ENCODE peak calls at places on chromosomes 1 and 21, in nine cellular contexts. P is sigmoid colon, E is endothelial cell of umbilical vein, G is HL-60, R is Panc1, C is upper lobe of left lung, Z is stomach, Q is SK-N-SH, W is transverse colon. M is an unnamed sample.
A peak's percentile ranks its signal among the peaks of the same experiment; 100 is the strongest.

GRCh38 chr21:31509108-31510017 is 150.1 kb upstream of the SOD1 start:
- DNase-seq in R (no peak), Z (no peak), G (peak; percentile 1), Q (no peak), E (no peak), W (peak; percentile 29), C (no peak), P (no peak), M (no peak)

GRCh38 chr21:45128613-45129226 is 54.3 kb downstream of the ADARB1 start:
- DNase-seq in E (peak; percentile 81), G (peak; percentile 54), Z (peak; percentile 76), C (peak; percentile 78), W (peak; percentile 77), Q (peak; percentile 87), R (no peak), P (peak; percentile 87), M (peak; percentile 93)

GRCh38 chr1:192171123-192171522 is 12.9 kb downstream of the RGS18 start:
- DNase-seq in W (no peak), C (no peak), R (no peak), G (no peak), Q (no peak), E (peak; percentile 27), P (no peak), Z (no peak), M (no peak)

GRCh38 chr1:208559597-208559996 is 315.4 kb upstream of the PLXNA2 start:
- DNase-seq in Q (no peak), Z (no peak), G (no peak), P (no peak), W (no peak), E (no peak), C (no peak), R (no peak), M (no peak)

GRCh38 chr1:240575976-240576666 is 35.8 kb downstream of the GREM2 start:
- DNase-seq in Z (no peak), Q (no peak), E (no peak), C (no peak), R (peak; percentile 13), P (no peak), G (no peak), W (no peak), M (no peak)

GRCh38 chr1:157968503-157968902 is 24.9 kb upstream of the KIRREL1 start:
- DNase-seq in P (peak; percentile 74), Q (no peak), G (no peak), C (no peak), W (peak; percentile 39), Z (no peak), R (no peak), E (peak; percentile 55), M (no peak)

GRCh38 chr1:62753031-62753965 is 30.6 kb upstream of the ATG4C start:
- DNase-seq in E (no peak), C (no peak), G (no peak), W (no peak), Q (no peak), P (no peak), Z (no peak), R (no peak), M (peak; percentile 62)

GRCh38 chr1:36880155-36881070 is 153.9 kb downstream of the GRIK3 start:
- DNase-seq in Q (peak; percentile 5), Z (peak; percentile 25), W (no peak), R (no peak), E (no peak), P (no peak), G (no peak), C (no peak), M (no peak)

GRCh38 chr1:180609643-180610555 is 21.9 kb upstream of the XPR1 start:
- DNase-seq in G (peak; percentile 82), Z (no peak), P (no peak), R (no peak), E (no peak), C (peak; percentile 47), Q (no peak), W (no peak), M (no peak)

GRCh38 chr1:168811213-168811612 is 82.2 kb upstream of the DPT start:
- DNase-seq in Q (no peak), Z (no peak), W (no peak), E (no peak), R (no peak), P (no peak), G (no peak), C (no peak), M (no peak)

GRCh38 chr1:59672851-59673574 is 141.7 kb upstream of the HOOK1 start:
- DNase-seq in W (no peak), C (peak; percentile 66), R (no peak), Z (no peak), G (no peak), P (no peak), E (peak; percentile 13), Q (no peak), M (no peak)

GRCh38 chr1:196558424-196558823 is 49.8 kb downstream of the KCNT2 start:
- DNase-seq in W (no peak), G (no peak), Z (no peak), E (peak; percentile 71), R (no peak), C (no peak), P (no peak), Q (no peak), M (no peak)

GRCh38 chr1:10271869-10272268 is 61.5 kb downstream of the KIF1B start:
- DNase-seq in Z (no peak), E (no peak), G (no peak), Q (no peak), R (no peak), W (no peak), P (no peak), C (no peak), M (no peak)

GRCh38 chr1:37657620-37658412 is 23.1 kb upstream of the RSPO1 start:
- DNase-seq in G (no peak), Z (no peak), P (no peak), Q (no peak), W (no peak), R (no peak), E (no peak), C (no peak), M (peak; percentile 42)

GRCh38 chr1:33382651-33383415 is 48.1 kb downstream of the PHC2 start:
- DNase-seq in G (no peak), E (no peak), P (no peak), Z (no peak), R (no peak), W (no peak), C (no peak), Q (peak; percentile 58), M (no peak)

GRCh38 chr1:107952989-107953388 is 12.0 kb downstream of the VAV3 start:
- DNase-seq in W (no peak), G (no peak), E (peak; percentile 46), Q (no peak), R (no peak), P (no peak), C (no peak), Z (no peak), M (no peak)

GRCh38 chr1:234958066-234958701 is 170.5 kb downstream of the TOMM20 start:
- DNase-seq in Q (no peak), G (no peak), P (no peak), E (no peak), C (no peak), W (no peak), Z (no peak), R (no peak), M (no peak)
- H3K27ac ChIP-seq in Q (peak overlapping the region; percentile 76), G (peak overlapping the region; percentile 97), P (peak overlapping the region; percentile 45), E (no peak overlapping the region), C (peak overlapping the region; percentile 89), W (peak overlapping the region; percentile 89), Z (peak overlapping the region; percentile 93), R (peak overlapping the region; percentile 100), M (peak overlapping the region; percentile 88)

DNA sequence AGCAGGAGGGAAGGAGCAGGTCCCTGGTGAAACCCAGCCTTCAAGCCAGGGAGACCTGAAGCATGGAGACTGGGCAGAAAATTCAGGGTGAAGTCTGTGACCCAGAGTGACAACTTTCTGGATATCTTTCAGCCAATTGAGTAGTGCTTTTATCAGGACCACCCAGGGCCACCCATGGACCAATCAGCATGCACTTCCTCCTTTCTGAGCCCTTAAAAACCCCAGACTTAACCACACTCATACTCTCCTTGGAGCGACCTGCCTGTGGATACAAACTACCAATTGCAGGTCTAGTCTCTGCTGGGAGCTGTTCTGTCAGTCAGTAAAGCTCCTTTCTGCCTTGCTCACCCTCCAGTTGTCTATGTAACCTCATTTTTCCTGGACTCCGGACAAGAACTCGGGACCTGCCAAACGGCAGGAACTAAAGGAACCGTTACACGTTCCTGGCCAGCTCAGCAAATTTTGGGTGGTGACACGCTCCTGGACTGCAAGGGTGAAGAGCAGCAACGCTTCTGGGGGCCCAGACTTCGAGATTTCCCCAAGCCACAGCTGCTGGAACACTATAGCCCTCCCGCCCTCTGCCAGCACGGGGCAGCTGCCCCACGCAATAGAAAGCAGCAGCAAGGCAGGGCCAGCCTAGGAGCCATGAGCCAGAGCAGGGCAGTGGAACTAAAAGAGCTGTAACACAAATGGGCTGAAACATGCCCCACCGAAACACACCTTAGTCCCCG is 1183.4 kb downstream of the AMY1C start:
- DNase-seq in E (no peak), W (no peak), C (no peak), G (no peak), Z (no peak), P (no peak), Q (no peak), R (no peak), M (no peak)
- TF ChIP-seq POLR2AphosphoS5 in E (no peak), W (no peak), C (no peak), G (no peak), Z (no peak), P (no peak), Q (no peak), R (no peak), M (no peak)

GRCh38 chr1:18908911-18909771 is 6.8 kb upstream of the ALDH4A1 start:
- DNase-seq in G (no peak), P (no peak), W (no peak), R (no peak), E (no peak), Z (no peak), C (no peak), Q (no peak), M (no peak)

GRCh38 chr1:18907914-18908845 is 5.8 kb upstream of the ALDH4A1 start:
- DNase-seq in Q (no peak), G (no peak), Z (no peak), C (peak; percentile 35), E (peak; percentile 45), R (no peak), P (no peak), W (no peak), M (peak; percentile 88)

GRCh38 chr1:18903313-18903671 is 937 bp upstream of the ALDH4A1 start:
- DNase-seq in R (no peak), C (no peak), Z (no peak), E (no peak), W (no peak), G (no peak), Q (no peak), P (no peak), M (no peak)

GRCh38 chr1:18902523-18903312 is at the start of gene ALDH4A1:
- DNase-seq in W (peak; percentile 97), Q (peak; percentile 98), P (peak; percentile 99), E (peak; percentile 98), R (peak; percentile 90), G (peak; percentile 96), Z (peak; percentile 98), C (peak; percentile 97), M (peak; percentile 98)

GRCh38 chr1:18907021-18907913 is 4.9 kb upstream of the ALDH4A1 start:
- DNase-seq in R (no peak), G (no peak), P (peak; percentile 83), W (peak; percentile 44), C (peak; percentile 58), E (peak; percentile 79), Q (peak; percentile 72), Z (peak; percentile 46), M (peak; percentile 87)
- H3K27me3 ChIP-seq in R (no peaks in the 10 kb centered on the region), G (no peaks in the 10 kb centered on the region), P (no peaks in the 10 kb centered on the region), W (no peaks in the 10 kb centered on the region), C (no peaks in the 10 kb centered on the region), E (no peaks in the 10 kb centered on the region), Q (no peaks in the 10 kb centered on the region), Z (no peaks in the 10 kb centered on the region), M (no peaks in the 10 kb centered on the region)

GRCh38 chr1:244654284-244655038 is 1.5 kb downstream of the DESI2 start:
- DNase-seq in R (no peak), W (no peak), P (no peak), G (no peak), E (peak; percentile 28), Q (no peak), Z (no peak), C (no peak), M (no peak)
- H3K27ac ChIP-seq in R (peak overlapping the region; percentile 93), W (peak overlapping the region; percentile 9), P (peak overlapping the region; percentile 83), G (peak overlapping the region; percentile 81), E (no peak overlapping the region), Q (no peak overlapping the region), Z (peak overlapping the region; percentile 97), C (peak overlapping the region; percentile 98), M (peak overlapping the region; percentile 98)

M was measured in spleen.